ENCODE peak calls at places on chromosomes 6 and 20, in eight cellular contexts. H, Q, V, U, W, I, X and M are unnamed samples.

GRCh38 chr6:13863699-13864155 is 49.4 kb upstream of the MCUR1 start:
- DNase-seq in H (no peak), Q (no peak), V (no peak), U (no peak), W (no peak), I (no peak), X (no peak), M (no peak)

GRCh38 chr20:53621482-53622246 is 28.0 kb upstream of the ZNF217 start:
- DNase-seq in H (peak), Q (peak), V (no peak), U (no peak), W (peak), I (peak), X (no peak), M (no peak)

GRCh38 chr20:329325-329695 is 4.0 kb downstream of the SOX12 start:
- DNase-seq in H (no peak), Q (no peak), V (no peak), U (no peak), W (no peak), I (no peak), X (no peak), M (no peak)

GRCh38 chr6:163427498-163428254 is 13.2 kb downstream of the QKI start:
- DNase-seq in H (no peak), Q (peak), V (no peak), U (no peak), W (peak), I (no peak), X (no peak), M (peak)

GRCh38 chr20:51345601-51346101 is 196.9 kb downstream of the NFATC2 start:
- DNase-seq in H (no peak), Q (peak), V (no peak), U (no peak), W (peak), I (no peak), X (no peak), M (no peak)

GRCh38 chr6:32662836-32663235 is 3.6 kb downstream of the HLA-DQB1 start:
- DNase-seq in H (no peak), Q (no peak), V (no peak), U (no peak), W (no peak), I (no peak), X (no peak), M (no peak)

GRCh38 chr6:129500958-129501381 is 209.0 kb downstream of the ARHGAP18 start:
- DNase-seq in H (no peak), Q (no peak), V (no peak), U (no peak), W (peak), I (no peak), X (no peak), M (peak)

GRCh38 chr20:48006036-48006833 is 221.0 kb upstream of the SULF2 start:
- DNase-seq in H (no peak), Q (no peak), V (no peak), U (no peak), W (no peak), I (no peak), X (no peak), M (no peak)

GRCh38 chr20:45963059-45964011 is 8.7 kb downstream of the ZNF335 start:
- DNase-seq in H (no peak), Q (peak), V (no peak), U (no peak), W (no peak), I (no peak), X (no peak), M (no peak)

GRCh38 chr20:49724637-49725606 is 11.2 kb upstream of the B4GALT5 start:
- DNase-seq in H (peak), Q (peak), V (no peak), U (no peak), W (peak), I (no peak), X (no peak), M (no peak)

GRCh38 chr6:164121527-164121926 is 707.0 kb downstream of the QKI start:
- DNase-seq in H (no peak), Q (no peak), V (no peak), U (no peak), W (no peak), I (no peak), X (no peak), M (no peak)

GRCh38 chr6:33490198-33490597 is 35.8 kb downstream of the ZBTB9 start:
- DNase-seq in H (no peak), Q (no peak), V (no peak), U (no peak), W (peak), I (no peak), X (no peak), M (no peak)

GRCh38 chr6:148952147-148953041 is 205.6 kb downstream of the UST start:
- DNase-seq in H (no peak), Q (peak), V (no peak), U (no peak), W (no peak), I (no peak), X (no peak), M (no peak)

GRCh38 chr20:64145458-64146300 is 18.6 kb upstream of the MYT1 start:
- DNase-seq in H (peak), Q (no peak), V (no peak), U (no peak), W (no peak), I (no peak), X (peak), M (no peak)

GRCh38 chr6:166957805-166958076 is 1.4 kb upstream of the RNASET2 start:
- DNase-seq in H (no peak), Q (no peak), V (no peak), U (no peak), W (no peak), I (no peak), X (no peak), M (no peak)

GRCh38 chr6:25125736-25126135 is 153.4 kb upstream of the CARMIL1 start:
- DNase-seq in H (no peak), Q (no peak), V (no peak), U (no peak), W (no peak), I (no peak), X (no peak), M (no peak)

GRCh38 chr6:92201618-92202017 is 1217.7 kb downstream of the EPHA7 start:
- DNase-seq in H (no peak), Q (no peak), V (no peak), U (no peak), W (peak), I (no peak), X (no peak), M (no peak)

GRCh38 chr6:128036808-128037570 is 136.1 kb upstream of the THEMIS start:
- DNase-seq in H (no peak), Q (no peak), V (no peak), U (no peak), W (peak), I (no peak), X (no peak), M (no peak)

GRCh38 chr6:81792826-81793225 is 40.3 kb upstream of the TENT5A start:
- DNase-seq in H (no peak), Q (no peak), V (no peak), U (no peak), W (peak), I (no peak), X (no peak), M (no peak)

GRCh38 chr20:51034461-51034860 is 11.6 kb upstream of the KCNG1 start:
- DNase-seq in H (no peak), Q (no peak), V (no peak), U (no peak), W (no peak), I (no peak), X (no peak), M (peak)

GRCh38 chr20:52251827-52252226 is 60.2 kb upstream of the ZFP64 start:
- DNase-seq in H (no peak), Q (no peak), V (no peak), U (no peak), W (no peak), I (no peak), X (no peak), M (no peak)

GRCh38 chr20:18754030-18754659 is 59.4 kb upstream of the SCP2D1 start:
- DNase-seq in H (no peak), Q (no peak), V (no peak), U (no peak), W (no peak), I (no peak), X (no peak), M (no peak)

GRCh38 chr6:2020909-2021308 is 224.5 kb downstream of the GMDS start:
- DNase-seq in H (no peak), Q (peak), V (no peak), U (no peak), W (peak), I (no peak), X (no peak), M (no peak)

GRCh38 chr6:113457156-113457555 is 400.0 kb upstream of the MARCKS start:
- DNase-seq in H (no peak), Q (peak), V (no peak), U (no peak), W (peak), I (peak), X (no peak), M (no peak)

GRCh38 chr6:217048-217659 is 75.1 kb upstream of the DUSP22 start:
- DNase-seq in H (peak), Q (no peak), V (no peak), U (no peak), W (no peak), I (no peak), X (peak), M (no peak)